ENCODE peak calls at places on chromosomes 3 and 15, in ten cellular contexts. R, T, J, P, D, V, U, O, M and A are unnamed samples.

GRCh38 chr3:197546307-197547085 is 9.3 kb downstream of the BDH1 start:
- DNase-seq in V (no peak), D (no peak), M (no peak), O (no peak), P (no peak), U (no peak), T (no peak), J (no peak), R (no peak), A (no peak)

GRCh38 chr15:85073556-85074194 is 92.0 kb downstream of the PDE8A start:
- DNase-seq in J (no peak), M (no peak), D (no peak), P (no peak), O (no peak), T (no peak), U (no peak), V (no peak), R (no peak), A (no peak)

GRCh38 chr3:37993811-37994638 is 3.4 kb downstream of the VILL start:
- DNase-seq in M (peak; percentile 88), P (peak; percentile 61), T (peak; percentile 80), V (peak; percentile 83), D (peak; percentile 82), J (peak; percentile 91), O (peak; percentile 88), R (no peak), U (peak; percentile 79), A (peak; percentile 64)

GRCh38 chr3:148643389-148643840 is 54.3 kb upstream of the AGTR1 start:
- DNase-seq in V (no peak), T (no peak), J (no peak), M (no peak), P (peak; percentile 13), O (no peak), R (peak; percentile 3), U (no peak), D (no peak), A (no peak)

GRCh38 chr15:63392355-63393009 is 10.8 kb upstream of the CA12 start:
- DNase-seq in V (no peak), R (no peak), M (no peak), D (no peak), U (no peak), P (no peak), T (no peak), O (no peak), J (peak; percentile 64), A (no peak)

GRCh38 chr15:53747501-53748068 is 11.9 kb downstream of the WDR72 start:
- DNase-seq in U (no peak), O (no peak), D (no peak), R (no peak), M (no peak), J (no peak), V (no peak), P (no peak), T (no peak), A (no peak)

GRCh38 chr3:106367496-106367895 is 498.7 kb upstream of the CBLB start:
- DNase-seq in D (no peak), M (no peak), P (no peak), T (no peak), O (no peak), R (no peak), V (no peak), J (no peak), U (no peak), A (no peak)

GRCh38 chr3:136631424-136631823 is 120.8 kb downstream of the STAG1 start:
- DNase-seq in J (no peak), R (no peak), T (no peak), D (no peak), M (no peak), U (no peak), O (no peak), V (no peak), P (no peak), A (no peak)

GRCh38 chr3:43013743-43014155 is 34.6 kb downstream of the GASK1A start:
- DNase-seq in V (no peak), D (no peak), P (no peak), T (no peak), J (no peak), U (no peak), M (no peak), O (no peak), R (no peak), A (no peak)

GRCh38 chr3:10155658-10156057 is 9.1 kb upstream of the IRAK2 start:
- DNase-seq in M (no peak), D (no peak), V (no peak), O (no peak), R (no peak), P (no peak), J (no peak), T (no peak), U (no peak), A (no peak)

GRCh38 chr3:10157015-10157414 is 7.7 kb upstream of the IRAK2 start:
- DNase-seq in P (no peak), D (no peak), R (no peak), M (no peak), T (no peak), O (no peak), U (no peak), J (no peak), V (no peak), A (no peak)

GRCh38 chr3:10150987-10151386 is 9.4 kb downstream of the VHL start:
- DNase-seq in J (no peak), M (no peak), T (no peak), D (no peak), U (no peak), V (no peak), P (no peak), O (no peak), R (no peak), A (no peak)

GRCh38 chr3:10154335-10155122 is 10.2 kb upstream of the IRAK2 start:
- DNase-seq in J (no peak), D (no peak), R (no peak), T (no peak), O (no peak), M (no peak), U (no peak), V (no peak), P (no peak), A (no peak)

GRCh38 chr3:10155123-10155472 is 9.6 kb upstream of the IRAK2 start:
- DNase-seq in U (no peak), V (no peak), M (no peak), J (no peak), P (no peak), T (no peak), R (no peak), D (no peak), O (no peak), A (no peak)
- TF ChIP-seq CTCF in U (no peak), V (no peak), M (no peak), J (no peak), P (no peak), T (no peak), R (no peak), D (no peak), O (no peak), A (no peak)

DNA sequence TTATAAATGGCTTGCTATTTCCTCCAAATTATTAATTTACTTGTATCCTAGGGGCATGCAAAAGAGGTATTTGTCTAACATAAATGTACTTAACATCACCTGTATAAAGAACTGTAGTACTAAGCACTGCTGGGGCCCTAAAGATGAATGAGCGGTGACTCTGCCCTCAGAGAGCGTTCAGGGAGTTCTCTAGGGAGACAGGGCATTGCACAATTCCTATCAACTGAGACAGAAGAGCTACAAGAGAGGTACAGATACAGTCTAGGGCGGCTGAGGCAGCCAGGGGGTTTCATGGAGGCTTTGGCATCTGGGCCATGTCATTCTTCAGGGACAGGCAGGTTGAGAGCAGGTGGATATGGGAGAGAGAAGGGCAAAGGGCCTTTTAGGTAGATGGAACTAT is 39.9 kb upstream of the PARL start:
- DNase-seq in O (no peak), J (no peak), U (no peak), P (no peak), T (no peak), V (no peak), M (no peak), R (no peak), D (no peak), A (no peak)
- H3K36me3 ChIP-seq in O (no peaks in the 10 kb centered on the region), J (peaks cover 60% of the 10 kb centered on the region), U (peaks cover 100% of the 10 kb centered on the region), P (no peaks in the 10 kb centered on the region), T (peaks cover 19% of the 10 kb centered on the region), V (no peaks in the 10 kb centered on the region), M (no peaks in the 10 kb centered on the region), R (peaks cover 55% of the 10 kb centered on the region), D (peaks cover 6% of the 10 kb centered on the region), A (peaks cover 100% of the 10 kb centered on the region)

GRCh38 chr15:25060472-25060803 is 105.7 kb downstream of the SNRPN start:
- DNase-seq in J (no peak), P (no peak), R (no peak), V (peak; percentile 4), O (peak; percentile 18), U (no peak), T (no peak), D (no peak), M (peak; percentile 37), A (no peak)
- H3K9me3 ChIP-seq in J (peaks cover 2% of the 10 kb centered on the region), P (peaks cover 30% of the 10 kb centered on the region), R (peaks cover 20% of the 10 kb centered on the region), V (no peaks in the 10 kb centered on the region), O (peaks cover 100% of the 10 kb centered on the region), U (peaks cover 100% of the 10 kb centered on the region), T (peaks cover 100% of the 10 kb centered on the region), D (peaks cover 82% of the 10 kb centered on the region), M (peaks cover 100% of the 10 kb centered on the region), A (peaks cover 75% of the 10 kb centered on the region)

GRCh38 chr3:180601688-180602666 is at the start of gene TTC14:
- DNase-seq in P (peak; percentile 86), M (peak; percentile 97), D (peak; percentile 96), O (peak; percentile 95), V (peak; percentile 84), J (peak; percentile 93), T (peak; percentile 97), U (peak; percentile 91), R (peak; percentile 90), A (peak; percentile 78)
- TF ChIP-seq CTCF in P (peak; percentile 29), M (no peak), D (peak; percentile 30), O (no peak), V (no peak), J (peak; percentile 13), T (no peak), U (no peak), R (no peak), A (no peak)

GRCh38 chr3:45676248-45677044 is 12.8 kb upstream of the SACM1L start:
- DNase-seq in P (no peak), V (peak; percentile 57), O (no peak), U (no peak), D (no peak), T (no peak), M (no peak), R (no peak), J (no peak), A (no peak)
- H3K36me3 ChIP-seq in P (no peaks in the 10 kb centered on the region), V (no peaks in the 10 kb centered on the region), O (no peaks in the 10 kb centered on the region), U (peaks cover 45% of the 10 kb centered on the region), D (peaks cover 11% of the 10 kb centered on the region), T (peaks cover 82% of the 10 kb centered on the region), M (no peaks in the 10 kb centered on the region), R (peaks cover 3% of the 10 kb centered on the region), J (peaks cover 67% of the 10 kb centered on the region), A (peaks cover 11% of the 10 kb centered on the region)

DNA sequence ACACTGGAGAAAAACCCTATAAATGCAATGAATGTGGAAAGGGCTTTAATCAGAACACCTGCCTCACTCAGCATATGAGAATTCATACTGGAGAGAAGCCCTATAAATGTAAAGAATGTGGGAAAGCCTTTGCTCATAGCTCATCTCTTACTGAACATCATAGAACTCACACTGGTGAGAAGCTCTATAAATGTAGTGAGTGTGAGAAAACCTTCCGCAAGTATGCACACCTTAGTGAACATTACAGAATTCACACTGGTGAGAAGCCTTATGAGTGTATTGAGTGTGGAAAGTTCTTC is 7.4 kb upstream of the ZNF501 start:
- DNase-seq in P (no peak), D (no peak), O (no peak), J (no peak), M (no peak), V (no peak), U (no peak), R (no peak), T (no peak), A (no peak)
- H3K9me3 ChIP-seq in P (peaks cover 36% of the 10 kb centered on the region), D (peaks cover 41% of the 10 kb centered on the region), O (peaks cover 63% of the 10 kb centered on the region), J (peaks cover 21% of the 10 kb centered on the region), M (peaks cover 72% of the 10 kb centered on the region), V (peaks cover 9% of the 10 kb centered on the region), U (peaks cover 100% of the 10 kb centered on the region), R (peaks cover 4% of the 10 kb centered on the region), T (peaks cover 96% of the 10 kb centered on the region), A (peaks cover 12% of the 10 kb centered on the region)